ENCODE peak calls at places on chromosomes 4 and X, in four cellular contexts. D is endothelial cell of umbilical vein, B is body of pancreas, Z is lower leg skin. I is an unnamed sample.

GRCh38 chr4:152817331-152817730 is 37.6 kb downstream of the ARFIP1 start:
- DNase-seq in D (peak; percentile 49), B (no peak), Z (no peak), I (no peak)

GRCh38 chrX:31227250-31227649 is 155.4 kb upstream of the FTHL17 start:
- DNase-seq in D (no peak), B (no peak), Z (no peak), I (no peak)

GRCh38 chr4:26023191-26023972 is 109.4 kb downstream of the SMIM20 start:
- DNase-seq in D (no peak), B (no peak), Z (no peak), I (no peak)

GRCh38 chr4:38290360-38290759 is 330.2 kb downstream of the PTTG2 start:
- DNase-seq in D (peak; percentile 87), B (no peak), Z (no peak), I (no peak)

GRCh38 chrX:1448793-1449580 is 3.7 kb downstream of the ASMTL start:
- DNase-seq in D (no peak), B (no peak), Z (no peak), I (no peak)

GRCh38 chr4:85776579-85776978 is 301.6 kb downstream of the ARHGAP24 start:
- DNase-seq in D (peak; percentile 89), B (no peak), Z (no peak), I (no peak)

GRCh38 chr4:118033148-118034060 is 882 bp upstream of the NDST3 start:
- DNase-seq in D (peak; percentile 30), B (peak; percentile 37), Z (no peak), I (peak; percentile 35)

GRCh38 chrX:54044126-54044876 is at the start of gene PHF8:
- DNase-seq in D (peak; percentile 95), B (peak; percentile 97), Z (peak; percentile 92), I (peak; percentile 97)

GRCh38 chr4:11489449-11490083 is 60.9 kb upstream of the HS3ST1 start:
- DNase-seq in D (no peak), B (peak; percentile 40), Z (no peak), I (no peak)

GRCh38 chr4:931194-931959 is 739 bp downstream of the GAK start:
- DNase-seq in D (peak; percentile 34), B (peak; percentile 17), Z (peak; percentile 42), I (peak; percentile 55)

GRCh38 chr4:150816491-150816890 is 198.6 kb downstream of the LRBA start:
- DNase-seq in D (peak; percentile 52), B (no peak), Z (no peak), I (no peak)

GRCh38 chr4:48635310-48635709 is 144.8 kb downstream of the FRYL start:
- DNase-seq in D (peak; percentile 59), B (no peak), Z (no peak), I (peak; percentile 17)

GRCh38 chrX:40897768-40898167 is 162.4 kb upstream of the MED14 start:
- DNase-seq in D (peak; percentile 48), B (no peak), Z (no peak), I (no peak)

GRCh38 chr4:112083587-112084347 is 61.5 kb upstream of the FAM241A start:
- DNase-seq in D (peak; percentile 79), B (no peak), Z (no peak), I (no peak)

GRCh38 chr4:140642674-140643437 is 74.1 kb upstream of the UCP1 start:
- DNase-seq in D (no peak), B (no peak), Z (no peak), I (no peak)

GRCh38 chr4:121189811-121190210 is 25.7 kb upstream of the TNIP3 start:
- DNase-seq in D (no peak), B (no peak), Z (no peak), I (no peak)

GRCh38 chr4:25900901-25901500 is 13.0 kb upstream of the SMIM20 start:
- DNase-seq in D (no peak), B (no peak), Z (no peak), I (no peak)

GRCh38 chr4:22235798-22236197 is 280.1 kb downstream of the ADGRA3 start:
- DNase-seq in D (no peak), B (no peak), Z (no peak), I (no peak)

GRCh38 chrX:124211312-124211942 is 121.0 kb upstream of the TEX13D start:
- DNase-seq in D (peak; percentile 12), B (no peak), Z (no peak), I (peak; percentile 42)

GRCh38 chr4:139560396-139561084 is 4.5 kb upstream of the SETD7 start:
- DNase-seq in D (peak; percentile 13), B (peak; percentile 21), Z (no peak), I (no peak)

GRCh38 chr4:27828843-27829242 is 968.2 kb downstream of the STIM2 start:
- DNase-seq in D (no peak), B (no peak), Z (no peak), I (no peak)

GRCh38 chr4:101597204-101597603 is 193.3 kb upstream of the BANK1 start:
- DNase-seq in D (no peak), B (no peak), Z (no peak), I (peak; percentile 14)

GRCh38 chrX:70013483-70014222 is 36.1 kb downstream of the AWAT2 start:
- DNase-seq in D (no peak), B (peak; percentile 21), Z (no peak), I (no peak)

GRCh38 chrX:39301041-39301440 is 499.8 kb downstream of the MID1IP1 start:
- DNase-seq in D (no peak), B (no peak), Z (no peak), I (no peak)

GRCh38 chr4:53767503-53767902 is 176.2 kb upstream of the LNX1 start:
- DNase-seq in D (no peak), B (no peak), Z (no peak), I (no peak)

GRCh38 chr4:90137545-90137944 is 10.4 kb downstream of the CCSER1 start:
- DNase-seq in D (peak; percentile 26), B (no peak), Z (no peak), I (no peak)

GRCh38 chr4:6275898-6276563 is 6.4 kb downstream of the WFS1 start:
- DNase-seq in D (no peak), B (peak; percentile 49), Z (no peak), I (no peak)

GRCh38 chr4:187550256-187550950 is 445.2 kb upstream of the ZFP42 start:
- DNase-seq in D (no peak), B (no peak), Z (no peak), I (no peak)

GRCh38 chr4:176277162-176277904 is 8.3 kb upstream of the ASB5 start:
- DNase-seq in D (peak; percentile 44), B (peak; percentile 76), Z (no peak), I (peak; percentile 3)

GRCh38 chr4:32569844-32570243 is 1849.7 kb downstream of the PCDH7 start:
- DNase-seq in D (no peak), B (peak; percentile 2), Z (no peak), I (no peak)
- TF ChIP-seq POLR2A in D (no peak), B (no peak), Z (no peak), I (no peak)

DNA sequence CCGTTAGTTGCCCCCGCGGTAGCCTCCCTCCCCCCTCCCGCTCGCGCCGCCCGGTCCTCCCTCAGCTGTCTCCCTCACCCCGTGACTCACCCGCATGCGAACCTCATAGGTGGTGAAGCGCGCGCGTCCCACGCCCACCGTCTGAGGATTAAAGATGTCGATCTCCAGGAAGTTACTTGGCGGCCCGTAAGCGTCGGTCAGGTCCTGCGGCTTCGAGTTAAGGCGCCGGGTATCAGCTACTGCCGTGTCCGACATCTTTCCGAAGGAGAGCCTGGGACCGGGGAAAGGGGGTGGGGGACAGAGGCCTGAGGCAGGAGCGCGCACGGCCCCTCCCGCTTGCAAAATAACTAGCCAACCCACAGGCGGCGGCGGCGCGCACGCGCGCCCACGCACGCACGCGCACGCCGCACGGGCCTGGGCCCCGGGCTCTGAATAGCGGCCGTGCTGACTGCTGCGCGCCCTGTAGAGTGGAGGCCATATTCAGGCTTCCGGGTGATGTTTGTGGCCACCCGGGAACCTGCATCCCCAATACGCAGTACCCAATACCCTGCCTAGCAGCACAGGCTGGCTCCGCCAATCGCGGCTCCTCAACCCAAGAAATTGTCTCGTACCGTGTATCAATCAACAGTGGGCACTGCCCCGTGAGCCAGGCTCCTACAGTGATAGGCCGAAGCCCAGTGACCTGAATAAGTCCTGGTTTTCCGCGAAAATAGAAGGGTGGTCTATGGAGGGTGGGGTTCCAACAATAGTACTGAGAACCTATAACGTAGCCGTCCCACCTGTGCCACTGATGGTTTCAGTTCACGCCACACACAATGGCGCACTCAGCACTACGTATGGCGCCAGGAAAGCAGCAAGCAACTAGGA is at the start of gene SNX12:
- DNase-seq in D (peak; percentile 94), B (peak; percentile 95), Z (peak; percentile 90), I (peak; percentile 96)
- TF ChIP-seq POLR2A in D (peak; percentile 74), B (no peak), Z (no peak), I (peak; percentile 73)

GRCh38 chr4:76738081-76738931 is 159.6 kb downstream of the SOWAHB start:
- DNase-seq in D (peak; percentile 14), B (peak; percentile 23), Z (no peak), I (no peak)
- TF ChIP-seq POLR2A in D (no peak), B (no peak), Z (no peak), I (no peak)

GRCh38 chrX:71254092-71254941 is at the start of gene ZMYM3:
- DNase-seq in D (peak; percentile 80), B (peak; percentile 88), Z (peak; percentile 71), I (peak; percentile 87)
- TF ChIP-seq POLR2A in D (peak; percentile 24), B (no peak), Z (no peak), I (peak; percentile 31)

GRCh38 chr4:41256740-41257256 is at the start of gene UCHL1:
- DNase-seq in D (peak; percentile 62), B (peak; percentile 27), Z (no peak), I (peak; percentile 7)

GRCh38 chr4:41257901-41258300 is 1.2 kb downstream of the UCHL1 start:
- DNase-seq in D (peak; percentile 14), B (no peak), Z (no peak), I (no peak)

GRCh38 chr4:41260315-41260714 is 3.6 kb downstream of the UCHL1 start:
- DNase-seq in D (no peak), B (no peak), Z (no peak), I (no peak)

GRCh38 chr4:41257257-41257900 is 651 bp downstream of the UCHL1 start:
- DNase-seq in D (peak; percentile 36), B (peak; percentile 31), Z (no peak), I (peak; percentile 55)

GRCh38 chr4:41258783-41259182 is 2.1 kb downstream of the UCHL1 start:
- DNase-seq in D (peak; percentile 70), B (peak; percentile 25), Z (no peak), I (peak; percentile 7)
- TF ChIP-seq POLR2A in D (no peak), B (no peak), Z (no peak), I (no peak)

GRCh38 chrX:129961180-129962083 is 21.0 kb upstream of the BCORL1 start:
- DNase-seq in D (no peak), B (peak; percentile 78), Z (peak; percentile 38), I (peak; percentile 63)
- TF ChIP-seq POLR2A in D (no peak), B (no peak), Z (no peak), I (peak; percentile 60)

DNA sequence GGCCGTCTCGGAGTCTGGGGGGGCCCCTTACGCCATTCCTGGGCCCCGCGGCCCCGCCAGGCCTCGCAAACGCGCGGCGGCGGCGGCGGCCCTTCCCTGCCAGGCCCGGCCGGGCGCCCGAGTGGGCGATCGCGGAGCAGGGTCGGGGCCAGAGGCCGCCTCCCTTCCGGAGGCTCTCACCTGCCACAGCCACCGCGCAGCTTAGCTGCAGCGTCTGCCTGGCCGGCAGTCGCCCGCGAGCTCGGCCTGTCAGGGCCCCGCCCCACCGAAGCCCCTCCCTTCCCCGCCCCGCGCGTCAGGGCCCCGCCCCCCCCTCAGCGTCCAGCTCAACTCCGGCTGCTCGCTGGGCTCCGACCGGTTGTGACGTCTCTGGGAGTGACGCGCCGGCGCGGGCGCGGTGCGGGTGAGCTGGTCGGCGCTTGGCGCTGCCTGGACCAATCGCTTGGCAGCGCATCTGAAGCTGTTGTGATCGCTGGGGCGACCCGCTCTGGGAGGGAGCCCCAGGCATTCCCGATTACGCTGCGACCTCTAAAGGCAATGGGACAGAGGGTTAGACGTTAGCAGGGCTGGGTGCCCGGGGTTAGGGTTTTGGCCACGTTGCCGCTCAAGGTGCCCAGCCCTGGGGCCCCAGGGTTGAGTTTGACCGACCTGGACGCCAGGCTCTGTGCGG is at the start of gene SLC10A3:
- DNase-seq in D (peak; percentile 94), B (peak; percentile 96), Z (peak; percentile 82), I (peak; percentile 97)
- TF ChIP-seq POLR2A in D (peak; percentile 80), B (peak; percentile 91), Z (peak; percentile 36), I (peak; percentile 81)

GRCh38 chrX:103687073-103687695 is 685 bp upstream of the MORF4L2 start:
- DNase-seq in D (no peak), B (peak; percentile 88), Z (peak; percentile 83), I (peak; percentile 91)
- TF ChIP-seq POLR2A in D (peak; percentile 42), B (no peak), Z (no peak), I (no peak)

I was measured in erythroblast.